ENCODE peak calls at places on chromosomes 2 and 18, in eight cellular contexts. F is omental fat pad; Q is activated CD8-positive, alpha-beta memory T cell treated with anti-CD3 and anti-CD28 coated beads for 24 hours; A is effector CD8-positive, alpha-beta T cell; P is stimulated activated CD4-positive, alpha-beta T cell treated with anti-CD3 and anti-CD28 coated beads, Interleukin-15, amount 100 ng/mL, for 48 hours; U is OCI-LY7; O is Kasumi-1; Z is mucosa of gallbladder. K is an unnamed sample.

GRCh38 chr18:51123481-51123880 is 74.0 kb downstream of the MEX3C start:
- DNase-seq in Q (peak), Z (no peak), U (no peak), P (no peak), F (no peak), A (no peak), O (no peak), K (no peak)

GRCh38 chr2:112708968-112709367 is 11.9 kb upstream of the NT5DC4 start:
- DNase-seq in P (no peak), F (no peak), A (no peak), U (no peak), Z (no peak), Q (peak), O (no peak), K (no peak)

GRCh38 chr2:120939595-120940318 is 204.1 kb downstream of the GLI2 start:
- DNase-seq in Q (no peak), Z (no peak), U (no peak), P (no peak), F (no peak), O (no peak), A (no peak), K (no peak)

GRCh38 chr2:19176172-19176852 is 182.1 kb downstream of the OSR1 start:
- DNase-seq in O (no peak), A (no peak), P (no peak), U (no peak), F (no peak), Q (no peak), Z (no peak), K (no peak)

GRCh38 chr2:234254783-234255521 is 204.4 kb downstream of the SPP2 start:
- DNase-seq in P (no peak), Z (no peak), F (no peak), A (no peak), Q (no peak), O (no peak), U (no peak), K (no peak)

GRCh38 chr2:75403991-75404428 is 156.7 kb downstream of the EVA1A start:
- DNase-seq in Q (no peak), U (peak), F (no peak), Z (no peak), O (peak), P (no peak), A (no peak), K (no peak)

GRCh38 chr2:238380785-238381184 is 45.9 kb upstream of the ASB1 start:
- DNase-seq in O (no peak), Z (no peak), Q (no peak), U (no peak), A (no peak), F (no peak), P (no peak), K (no peak)

GRCh38 chr2:62304429-62305417 is 108.8 kb downstream of the B3GNT2 start:
- DNase-seq in Z (peak), U (peak), F (no peak), O (peak), Q (peak), A (no peak), P (peak), K (peak)

GRCh38 chr2:27441958-27442281 is 261 bp upstream of the KRTCAP3 start:
- DNase-seq in Z (no peak), A (no peak), F (no peak), P (no peak), Q (no peak), O (no peak), U (no peak), K (no peak)

GRCh38 chr2:128452536-128453530 is 134.2 kb upstream of the HS6ST1 start:
- DNase-seq in A (no peak), F (no peak), O (no peak), U (no peak), P (no peak), Z (peak), Q (peak), K (no peak)

GRCh38 chr2:86706935-86707334 is 13.2 kb upstream of the RMND5A start:
- DNase-seq in U (no peak), A (no peak), O (no peak), F (no peak), Z (no peak), P (no peak), Q (no peak), K (no peak)

GRCh38 chr2:177296047-177296446 is 31.5 kb upstream of the NFE2L2 start:
- DNase-seq in Z (no peak), P (no peak), O (peak), U (peak), A (no peak), F (no peak), Q (no peak), K (no peak)

GRCh38 chr2:180291552-180292421 is 284.7 kb upstream of the CWC22 start:
- DNase-seq in U (no peak), O (no peak), A (no peak), Z (peak), Q (no peak), P (no peak), F (no peak), K (no peak)